ENCODE peak calls at places on chromosomes 4 and X, in four cellular contexts. J is K562, F is A549, V is HepG2. G is an unnamed sample.

GRCh38 chr4:155921597-155921996 is 18.1 kb downstream of the TDO2 start:
- DNase-seq in F (no peak), V (no peak), J (no peak), G (no peak)

GRCh38 chr4:1111259-1111809 is 2.0 kb downstream of the RNF212 start:
- DNase-seq in F (no peak), J (no peak), V (no peak), G (no peak)

GRCh38 chrX:134764202-134764785 is 106.0 kb upstream of the PLAC1 start:
- DNase-seq in V (peak), F (peak), J (peak), G (no peak)

GRCh38 chr4:120842046-120842445 is 80.5 kb downstream of the PRDM5 start:
- DNase-seq in F (no peak), J (no peak), V (no peak), G (peak)

GRCh38 chr4:142846729-142847606 is 867 bp upstream of the INPP4B start:
- DNase-seq in V (peak), J (no peak), F (peak), G (no peak)

GRCh38 chrX:101619336-101619735 is 1.5 kb upstream of the ARMCX6 start:
- DNase-seq in V (peak), J (no peak), F (no peak), G (peak)

GRCh38 chr4:173564461-173564860 is 34.4 kb upstream of the HAND2 start:
- DNase-seq in F (no peak), J (no peak), V (no peak), G (no peak)

GRCh38 chrX:135328421-135329005 is 19.2 kb downstream of the ETDC start:
- DNase-seq in J (no peak), V (no peak), F (no peak), G (peak)

GRCh38 chrX:38431525-38431924 is 79.1 kb downstream of the OTC start:
- DNase-seq in F (no peak), J (no peak), V (no peak), G (no peak)

GRCh38 chrX:11423362-11423818 is 130.2 kb downstream of the AMELX start:
- DNase-seq in J (peak), F (no peak), V (no peak), G (peak)

GRCh38 chr4:184598753-184599491 is 50.3 kb downstream of the CASP3 start:
- DNase-seq in J (no peak), V (no peak), F (no peak), G (no peak)

GRCh38 chr4:106002979-106003378 is 107.7 kb downstream of the NPNT start:
- DNase-seq in F (no peak), J (no peak), V (no peak), G (no peak)

GRCh38 chrX:103356897-103357296 is 591 bp downstream of the TCEAL9 start:
- DNase-seq in F (no peak), V (no peak), J (peak), G (no peak)

GRCh38 chr4:7658297-7659204 is 223.8 kb upstream of the PSAPL1 start:
- DNase-seq in F (no peak), V (peak), J (no peak), G (peak)

GRCh38 chr4:48015216-48015615 is 1.3 kb downstream of the CNGA1 start:
- DNase-seq in J (no peak), F (no peak), V (no peak), G (no peak)

GRCh38 chr4:122712782-122713181 is 19.7 kb upstream of the BBS12 start:
- DNase-seq in V (no peak), J (no peak), F (no peak), G (peak)

GRCh38 chr4:95190751-95191436 is 357.9 kb downstream of the UNC5C start:
- DNase-seq in F (no peak), V (no peak), J (no peak), G (no peak)

GRCh38 chrX:18640686-18641085 is 31.2 kb downstream of the RS1 start:
- DNase-seq in J (no peak), V (no peak), F (no peak), G (no peak)

GRCh38 chr4:71400788-71401187 is 62.0 kb downstream of the SLC4A4 start:
- DNase-seq in F (no peak), V (no peak), J (no peak), G (no peak)

GRCh38 chr4:189377576-189377975 is 563.1 kb upstream of the FRG1 start:
- DNase-seq in V (no peak), J (no peak), F (no peak), G (no peak)

GRCh38 chrX:16671005-16671404 is 21.0 kb downstream of the S100G start:
- DNase-seq in J (peak), V (peak), F (peak), G (peak)

GRCh38 chr4:16125571-16126445 is 42.0 kb upstream of the PROM1 start:
- DNase-seq in V (no peak), J (no peak), F (no peak), G (no peak)

GRCh38 chr4:61984260-61984909 is 784.3 kb downstream of the ADGRL3 start:
- DNase-seq in J (no peak), F (no peak), V (no peak), G (no peak)

GRCh38 chrX:44961817-44962607 is 89.0 kb downstream of the KDM6A start:
- DNase-seq in F (no peak), J (no peak), V (no peak), G (no peak)

GRCh38 chr4:967113-968104 is 6.0 kb downstream of the DGKQ start:
- DNase-seq in V (no peak), J (no peak), F (no peak), G (no peak)

GRCh38 chrX:119497185-119497584 is 28.9 kb downstream of the SLC25A5 start:
- DNase-seq in F (no peak), V (no peak), J (no peak), G (no peak)

GRCh38 chrX:39667746-39668507 is 429.8 kb downstream of the BCOR start:
- DNase-seq in J (no peak), F (no peak), V (no peak), G (no peak)

GRCh38 chrX:39672405-39672804 is 425.4 kb downstream of the BCOR start:
- DNase-seq in F (no peak), V (no peak), J (no peak), G (no peak)

GRCh38 chrX:39667191-39667590 is 430.6 kb downstream of the BCOR start:
- DNase-seq in F (no peak), J (no peak), V (no peak), G (no peak)

GRCh38 chrX:39669668-39670067 is 428.1 kb downstream of the BCOR start:
- DNase-seq in J (no peak), F (no peak), V (no peak), G (no peak)

GRCh38 chrX:39670281-39670680 is 427.5 kb downstream of the BCOR start:
- DNase-seq in F (no peak), V (no peak), J (no peak), G (no peak)
- TF ChIP-seq MAZ in F (no peak), V (no peak), J (no peak), G (no peak)

DNA sequence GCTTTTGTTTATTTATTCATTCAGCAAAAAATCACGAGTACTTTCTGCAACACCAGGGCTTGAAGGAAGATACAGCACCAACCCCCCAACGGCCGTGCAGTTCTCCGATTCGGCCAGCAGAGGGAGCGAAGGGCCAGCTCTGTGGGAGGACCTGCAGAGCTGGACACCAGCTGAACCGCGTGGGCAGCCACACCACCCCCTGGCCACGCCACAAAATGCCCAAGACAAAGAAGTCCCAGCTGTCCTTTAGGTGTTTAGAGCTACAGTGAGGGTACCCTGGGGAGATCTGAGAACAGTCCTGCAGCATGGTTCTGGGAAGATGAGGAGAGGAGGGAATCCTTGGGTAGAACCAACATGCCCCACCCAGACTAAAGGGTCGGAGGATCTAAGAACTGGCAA is 83.1 kb downstream of the RELL1 start:
- DNase-seq in V (peak), J (peak), F (peak), G (peak)
- TF ChIP-seq MAZ in V (no peak), J (no peak), F (no peak), G (peak)

DNA sequence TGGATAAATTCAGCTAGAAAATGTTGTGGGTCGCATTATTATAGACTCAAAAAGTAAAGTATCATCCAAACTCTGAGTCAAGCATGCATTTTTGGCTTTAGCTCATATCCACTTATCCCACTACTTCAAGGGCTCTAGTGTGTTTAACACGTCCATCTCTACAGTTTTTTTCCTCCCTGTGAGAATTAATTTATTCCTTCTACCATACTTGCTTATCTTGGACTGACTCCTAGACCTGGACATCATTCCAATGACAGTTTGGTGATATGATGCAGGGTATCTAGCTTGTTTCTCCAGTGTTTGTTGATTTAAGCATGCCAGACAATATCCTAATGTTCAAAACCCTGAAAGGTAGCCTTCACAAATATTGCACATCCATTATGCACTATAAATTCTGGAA is 1037.1 kb upstream of the INTU start:
- DNase-seq in V (no peak), J (no peak), F (no peak), G (peak)
- TF ChIP-seq MAZ in V (no peak), J (no peak), F (no peak), G (no peak)

GRCh38 chr4:21765810-21766407 is 182.7 kb downstream of the KCNIP4 start:
- DNase-seq in V (peak), J (peak), F (peak), G (peak)
- TF ChIP-seq MAZ in V (no peak), J (no peak), F (no peak), G (no peak)

DNA sequence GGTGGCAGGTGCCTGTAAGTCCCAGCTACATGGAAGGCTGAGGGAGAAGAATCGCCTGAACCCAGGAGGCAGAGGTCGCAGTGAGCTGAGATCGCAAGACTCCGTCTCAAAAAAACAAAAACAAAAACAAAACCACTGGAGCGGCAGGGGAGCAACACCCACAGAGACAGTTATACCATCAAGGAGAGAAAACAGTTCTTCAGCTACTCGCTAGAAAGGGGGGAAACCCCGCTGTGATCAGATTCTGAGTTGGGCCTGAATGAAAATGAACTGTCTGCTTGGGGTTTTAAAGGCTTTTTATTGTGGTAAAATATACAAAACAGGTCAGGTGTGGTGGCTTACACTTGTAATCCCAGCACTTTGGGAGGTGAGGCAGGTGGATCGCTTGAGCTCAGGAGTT is 16.8 kb upstream of the IRAK1 start:
- DNase-seq in V (no peak), J (no peak), F (no peak), G (no peak)
- TF ChIP-seq MAZ in V (no peak), J (no peak), F (no peak), G (no peak)

DNA sequence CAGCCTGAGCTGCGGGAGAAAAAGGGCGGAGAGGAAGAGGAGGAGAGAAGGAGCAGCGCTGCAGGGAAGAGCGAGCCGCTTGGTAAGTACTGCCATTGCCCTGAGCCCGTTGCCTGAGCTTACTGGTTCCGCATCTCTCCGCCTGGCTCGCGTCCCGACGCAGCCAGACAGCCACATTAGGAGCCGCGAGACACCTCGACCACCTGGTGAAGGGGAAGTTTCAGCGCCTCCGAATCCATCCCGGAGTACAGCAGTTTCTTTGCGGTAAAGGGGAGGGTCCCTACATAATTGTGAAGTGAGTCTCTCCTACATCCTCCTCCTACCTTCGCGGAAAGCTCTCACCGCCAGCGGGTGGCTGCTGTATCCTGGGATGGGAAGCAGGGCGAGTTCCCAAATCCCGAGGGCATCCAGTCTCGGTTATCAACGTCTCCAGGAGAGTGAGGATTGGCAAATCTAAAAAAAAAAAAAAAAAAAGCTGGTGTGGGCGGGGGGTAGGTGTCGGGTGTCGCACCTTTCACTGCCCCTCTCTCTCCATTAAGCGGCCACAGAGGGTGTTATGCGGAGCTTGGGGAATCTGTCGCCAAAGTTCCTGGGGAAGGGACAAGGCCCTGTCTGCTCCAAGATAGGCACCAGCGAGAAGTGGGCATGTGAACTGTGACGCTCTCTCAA is 7.9 kb downstream of the TBX22 start:
- DNase-seq in F (no peak), V (no peak), J (no peak), G (no peak)
- TF ChIP-seq MAZ in F (no peak), V (no peak), J (no peak), G (no peak)

GRCh38 chrX:155242300-155242699 is 22.0 kb downstream of the RAB39B start:
- DNase-seq in F (no peak), J (no peak), V (no peak), G (no peak)
- TF ChIP-seq MAZ in F (no peak), J (no peak), V (no peak), G (no peak)

GRCh38 chr4:10656988-10657387 is 27.6 kb downstream of the CLNK start:
- DNase-seq in V (no peak), F (no peak), J (no peak), G (peak)

GRCh38 chr4:10661047-10661446 is 23.5 kb downstream of the CLNK start:
- DNase-seq in V (no peak), F (no peak), J (no peak), G (no peak)

GRCh38 chr4:10659251-10659650 is 25.3 kb downstream of the CLNK start:
- DNase-seq in J (no peak), F (no peak), V (no peak), G (no peak)

GRCh38 chr4:10656420-10656819 is 28.1 kb downstream of the CLNK start:
- DNase-seq in V (no peak), F (no peak), J (no peak), G (no peak)

GRCh38 chr4:10655968-10656367 is 28.6 kb downstream of the CLNK start:
- DNase-seq in V (no peak), F (no peak), J (no peak), G (peak)
- TF ChIP-seq MAZ in V (no peak), F (no peak), J (no peak), G (no peak)

GRCh38 chr4:112167790-112168189 is 22.5 kb downstream of the FAM241A start:
- DNase-seq in F (no peak), V (no peak), J (no peak), G (peak)
- TF ChIP-seq MAZ in F (no peak), V (no peak), J (no peak), G (no peak)

GRCh38 chr4:141079393-141079930 is 53.8 kb downstream of the RNF150 start:
- DNase-seq in F (no peak), J (no peak), V (no peak), G (no peak)

GRCh38 chr4:141077611-141078225 is 55.6 kb downstream of the RNF150 start:
- DNase-seq in J (no peak), V (no peak), F (no peak), G (no peak)

GRCh38 chr4:141081921-141082381 is 51.3 kb downstream of the RNF150 start:
- DNase-seq in V (no peak), J (no peak), F (no peak), G (no peak)

GRCh38 chr4:141080668-141081067 is 52.6 kb downstream of the RNF150 start:
- DNase-seq in V (no peak), J (no peak), F (no peak), G (no peak)

GRCh38 chr4:141078871-141079270 is 54.4 kb downstream of the RNF150 start:
- DNase-seq in J (no peak), V (no peak), F (no peak), G (peak)
- TF ChIP-seq MAZ in J (no peak), V (no peak), F (no peak), G (no peak)

G was measured in IMR-90.